ENCODE peak calls at places on chromosomes 2 and 18, in six cellular contexts. One of them, this sample, is unnamed.

GRCh38 chr2:201777043-201777442 is 3.7 kb downstream of the ALS2 start:
- DNase-seq in fibroblast of the aortic adventitia: no peak
- DNase-seq in fibroblast of pulmonary artery: no peak
- DNase-seq in heart left ventricle: no peak
- DNase-seq in prostate gland: no peak
- DNase-seq in fibroblast of villous mesenchyme: peak; percentile 6
- DNase-seq in this sample: no peak

GRCh38 chr2:103289101-103289725 is 527.4 kb downstream of the TMEM182 start:
- DNase-seq in fibroblast of pulmonary artery: no peak
- DNase-seq in heart left ventricle: no peak
- DNase-seq in fibroblast of the aortic adventitia: no peak
- DNase-seq in prostate gland: no peak
- DNase-seq in fibroblast of villous mesenchyme: no peak
- DNase-seq in this sample: no peak

GRCh38 chr2:102137138-102137537 is 5.4 kb upstream of the IL1R1 start:
- DNase-seq in fibroblast of villous mesenchyme: no peak
- DNase-seq in heart left ventricle: no peak
- DNase-seq in fibroblast of the aortic adventitia: no peak
- DNase-seq in fibroblast of pulmonary artery: no peak
- DNase-seq in prostate gland: no peak
- DNase-seq in this sample: no peak

GRCh38 chr2:236949089-236949935 is 136.4 kb upstream of the COPS8 start:
- DNase-seq in fibroblast of villous mesenchyme: no peak
- DNase-seq in prostate gland: no peak
- DNase-seq in heart left ventricle: no peak
- DNase-seq in fibroblast of the aortic adventitia: no peak
- DNase-seq in fibroblast of pulmonary artery: no peak
- DNase-seq in this sample: no peak

GRCh38 chr2:217978536-217979150 is 24.2 kb downstream of the TNS1 start:
- DNase-seq in fibroblast of villous mesenchyme: no peak
- DNase-seq in fibroblast of the aortic adventitia: no peak
- DNase-seq in fibroblast of pulmonary artery: no peak
- DNase-seq in prostate gland: no peak
- DNase-seq in heart left ventricle: no peak
- DNase-seq in this sample: no peak

GRCh38 chr2:144452169-144453038 is 67.5 kb downstream of the ZEB2 start:
- DNase-seq in fibroblast of the aortic adventitia: peak; percentile 65
- DNase-seq in fibroblast of villous mesenchyme: peak; percentile 73
- DNase-seq in prostate gland: no peak
- DNase-seq in heart left ventricle: no peak
- DNase-seq in fibroblast of pulmonary artery: peak; percentile 64
- DNase-seq in this sample: peak; percentile 72

GRCh38 chr2:100924122-100924519 is 78.0 kb upstream of the RPL31 start:
- DNase-seq in heart left ventricle: no peak
- DNase-seq in fibroblast of villous mesenchyme: peak; percentile 24
- DNase-seq in fibroblast of the aortic adventitia: peak; percentile 31
- DNase-seq in prostate gland: no peak
- DNase-seq in fibroblast of pulmonary artery: peak; percentile 42
- DNase-seq in this sample: no peak

GRCh38 chr2:12679550-12680072 is 37.1 kb upstream of the TRIB2 start:
- DNase-seq in fibroblast of the aortic adventitia: no peak
- DNase-seq in fibroblast of villous mesenchyme: no peak
- DNase-seq in fibroblast of pulmonary artery: no peak
- DNase-seq in heart left ventricle: no peak
- DNase-seq in prostate gland: no peak
- DNase-seq in this sample: no peak

GRCh38 chr2:60439219-60439974 is 114.1 kb downstream of the BCL11A start:
- DNase-seq in prostate gland: no peak
- DNase-seq in fibroblast of the aortic adventitia: no peak
- DNase-seq in heart left ventricle: peak; percentile 55
- DNase-seq in fibroblast of pulmonary artery: peak; percentile 10
- DNase-seq in fibroblast of villous mesenchyme: no peak
- DNase-seq in this sample: no peak

GRCh38 chr2:263774-264492 is at the start of gene SH3YL1:
- DNase-seq in fibroblast of villous mesenchyme: peak; percentile 41
- DNase-seq in fibroblast of pulmonary artery: peak; percentile 16
- DNase-seq in fibroblast of the aortic adventitia: peak; percentile 11
- DNase-seq in prostate gland: peak; percentile 88
- DNase-seq in heart left ventricle: peak; percentile 31
- DNase-seq in this sample: no peak

GRCh38 chr18:59041296-59041695 is 98.4 kb upstream of the SEC11C start:
- DNase-seq in prostate gland: no peak
- DNase-seq in fibroblast of pulmonary artery: no peak
- DNase-seq in fibroblast of villous mesenchyme: no peak
- DNase-seq in heart left ventricle: no peak
- DNase-seq in fibroblast of the aortic adventitia: no peak
- DNase-seq in this sample: no peak

GRCh38 chr2:128202791-128203190 is 111.8 kb downstream of the UGGT1 start:
- DNase-seq in fibroblast of pulmonary artery: peak; percentile 30
- DNase-seq in heart left ventricle: no peak
- DNase-seq in fibroblast of villous mesenchyme: no peak
- DNase-seq in fibroblast of the aortic adventitia: peak; percentile 61
- DNase-seq in prostate gland: no peak
- DNase-seq in this sample: no peak

GRCh38 chr2:186641132-186641806 is 51.4 kb downstream of the ITGAV start:
- DNase-seq in fibroblast of pulmonary artery: no peak
- DNase-seq in fibroblast of the aortic adventitia: no peak
- DNase-seq in prostate gland: no peak
- DNase-seq in fibroblast of villous mesenchyme: peak; percentile 4
- DNase-seq in heart left ventricle: no peak
- DNase-seq in this sample: no peak

GRCh38 chr2:20432714-20433113 is 14.2 kb upstream of the RHOB start:
- DNase-seq in fibroblast of villous mesenchyme: no peak
- DNase-seq in prostate gland: no peak
- DNase-seq in fibroblast of the aortic adventitia: no peak
- DNase-seq in fibroblast of pulmonary artery: no peak
- DNase-seq in heart left ventricle: no peak
- DNase-seq in this sample: no peak

GRCh38 chr2:15733867-15734765 is 142.4 kb downstream of the DDX1 start:
- DNase-seq in fibroblast of pulmonary artery: peak; percentile 39
- DNase-seq in fibroblast of villous mesenchyme: peak; percentile 86
- DNase-seq in fibroblast of the aortic adventitia: peak; percentile 53
- DNase-seq in prostate gland: no peak
- DNase-seq in heart left ventricle: no peak
- DNase-seq in this sample: peak; percentile 8

GRCh38 chr2:137183206-137183605 is 417.9 kb downstream of the THSD7B start:
- DNase-seq in prostate gland: no peak
- DNase-seq in fibroblast of villous mesenchyme: no peak
- DNase-seq in fibroblast of the aortic adventitia: no peak
- DNase-seq in fibroblast of pulmonary artery: no peak
- DNase-seq in heart left ventricle: no peak
- DNase-seq in this sample: no peak

GRCh38 chr18:66759017-66759416 is 155.1 kb upstream of the CDH19 start:
- DNase-seq in fibroblast of villous mesenchyme: no peak
- DNase-seq in prostate gland: no peak
- DNase-seq in fibroblast of pulmonary artery: no peak
- DNase-seq in fibroblast of the aortic adventitia: no peak
- DNase-seq in heart left ventricle: no peak
- DNase-seq in this sample: no peak

GRCh38 chr18:26215247-26215970 is 10.8 kb upstream of the TAF4B start:
- DNase-seq in fibroblast of villous mesenchyme: no peak
- DNase-seq in heart left ventricle: no peak
- DNase-seq in fibroblast of pulmonary artery: no peak
- DNase-seq in fibroblast of the aortic adventitia: no peak
- DNase-seq in prostate gland: no peak
- DNase-seq in this sample: no peak

GRCh38 chr2:239393941-239394340 is 6.9 kb downstream of the HDAC4 start:
- DNase-seq in prostate gland: no peak
- DNase-seq in heart left ventricle: no peak
- DNase-seq in fibroblast of pulmonary artery: peak; percentile 31
- DNase-seq in fibroblast of villous mesenchyme: peak; percentile 60
- DNase-seq in fibroblast of the aortic adventitia: peak; percentile 68
- DNase-seq in this sample: no peak

GRCh38 chr2:50720695-50721314 is 311.1 kb downstream of the NRXN1 start:
- DNase-seq in fibroblast of pulmonary artery: no peak
- DNase-seq in fibroblast of the aortic adventitia: no peak
- DNase-seq in prostate gland: no peak
- DNase-seq in fibroblast of villous mesenchyme: no peak
- DNase-seq in heart left ventricle: no peak
- DNase-seq in this sample: no peak

GRCh38 chr2:190121971-190122370 is 59.4 kb upstream of the MSTN start:
- DNase-seq in heart left ventricle: no peak
- DNase-seq in fibroblast of the aortic adventitia: peak; percentile 54
- DNase-seq in prostate gland: no peak
- DNase-seq in fibroblast of pulmonary artery: peak; percentile 40
- DNase-seq in fibroblast of villous mesenchyme: peak; percentile 27
- DNase-seq in this sample: peak; percentile 13
- TF ChIP-seq CTCF in heart left ventricle: peak; percentile 14
- TF ChIP-seq CTCF in fibroblast of the aortic adventitia: peak; percentile 59
- TF ChIP-seq CTCF in prostate gland: no peak
- TF ChIP-seq CTCF in fibroblast of pulmonary artery: peak; percentile 54
- TF ChIP-seq CTCF in fibroblast of villous mesenchyme: peak; percentile 49
- TF ChIP-seq CTCF in this sample: peak; percentile 51

DNA sequence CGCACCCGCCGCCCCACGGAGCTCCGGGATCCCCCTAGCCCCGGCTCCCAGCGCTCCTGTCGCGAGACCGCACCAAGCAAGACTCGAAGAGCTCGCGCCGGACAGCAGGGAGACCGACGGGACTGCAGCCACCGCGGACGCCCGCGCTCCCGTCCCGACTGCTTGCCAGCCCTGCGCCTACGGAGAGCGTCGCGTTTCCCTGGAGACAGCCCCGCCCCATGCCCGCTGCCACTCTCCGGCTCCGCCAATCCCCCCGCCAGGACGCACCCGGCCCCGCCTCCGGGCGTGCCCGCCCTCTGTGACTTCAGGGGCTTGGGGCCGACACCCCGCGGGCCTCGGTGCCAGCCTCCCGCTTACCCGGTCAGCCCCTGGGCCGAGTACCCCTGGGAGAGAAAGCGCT is at the start of gene ANKMY1:
- DNase-seq in fibroblast of pulmonary artery: peak; percentile 75
- DNase-seq in fibroblast of villous mesenchyme: peak; percentile 72
- DNase-seq in heart left ventricle: peak; percentile 70
- DNase-seq in fibroblast of the aortic adventitia: peak; percentile 60
- DNase-seq in prostate gland: peak; percentile 52
- DNase-seq in this sample: peak; percentile 93
- H3K4me3 ChIP-seq in fibroblast of pulmonary artery: peak within 1 kb of the TSS; percentile 53
- H3K4me3 ChIP-seq in fibroblast of villous mesenchyme: peak within 1 kb of the TSS; percentile 57
- H3K4me3 ChIP-seq in heart left ventricle: peak within 1 kb of the TSS; percentile 59
- H3K4me3 ChIP-seq in fibroblast of the aortic adventitia: peak within 1 kb of the TSS; percentile 55
- H3K4me3 ChIP-seq in prostate gland: peak within 1 kb of the TSS; percentile 31
- H3K4me3 ChIP-seq in this sample: peak within 1 kb of the TSS; percentile 44

DNA sequence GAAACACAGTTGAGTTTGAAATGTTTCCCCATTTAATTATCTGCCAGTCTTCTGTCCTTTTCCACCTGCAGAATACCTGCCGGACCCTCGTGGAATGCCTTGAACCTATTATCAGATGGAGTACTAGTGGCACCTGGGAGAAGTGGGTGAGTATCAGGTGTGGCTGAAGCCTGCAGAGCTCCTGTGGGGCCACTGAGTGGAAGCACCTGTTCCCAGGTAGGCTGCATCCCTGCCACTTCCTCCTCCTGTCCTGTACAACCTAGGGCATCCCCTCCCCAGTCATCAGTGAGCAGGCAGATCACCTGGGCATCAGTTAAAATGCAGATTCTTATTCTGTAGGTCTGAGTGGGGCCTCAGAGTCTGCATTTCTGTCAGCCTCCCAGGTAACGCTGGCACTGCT is 80.8 kb upstream of the BZW1 start:
- DNase-seq in fibroblast of pulmonary artery: no peak
- DNase-seq in prostate gland: no peak
- DNase-seq in fibroblast of villous mesenchyme: no peak
- DNase-seq in fibroblast of the aortic adventitia: no peak
- DNase-seq in heart left ventricle: no peak
- DNase-seq in this sample: no peak
- TF ChIP-seq CTCF in fibroblast of pulmonary artery: no peak
- TF ChIP-seq CTCF in prostate gland: no peak
- TF ChIP-seq CTCF in fibroblast of villous mesenchyme: no peak
- TF ChIP-seq CTCF in fibroblast of the aortic adventitia: no peak
- TF ChIP-seq CTCF in heart left ventricle: no peak
- TF ChIP-seq CTCF in this sample: no peak

DNA sequence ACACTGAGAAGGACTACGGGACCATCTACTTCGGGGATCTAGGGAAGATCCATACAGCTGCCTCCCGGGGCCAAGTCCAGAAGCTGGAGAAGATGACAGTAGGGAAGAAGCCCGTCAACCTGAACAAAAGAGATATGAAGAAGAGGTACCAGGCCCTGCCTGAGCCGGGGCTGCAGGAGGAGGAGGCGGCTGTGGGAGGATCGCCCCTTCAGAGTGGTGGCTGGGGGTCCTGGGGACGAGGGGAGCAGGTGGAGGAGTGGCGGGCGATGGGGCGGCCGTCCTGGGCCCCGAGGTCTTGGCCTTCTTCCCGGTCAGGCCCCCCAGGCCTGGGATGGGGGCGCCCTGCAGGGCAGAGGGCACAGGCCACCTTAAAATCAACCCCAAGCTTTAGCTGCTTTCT is 524 bp downstream of the ANKRD30B start:
- DNase-seq in fibroblast of pulmonary artery: no peak
- DNase-seq in fibroblast of the aortic adventitia: no peak
- DNase-seq in prostate gland: no peak
- DNase-seq in fibroblast of villous mesenchyme: no peak
- DNase-seq in heart left ventricle: no peak
- DNase-seq in this sample: no peak
- H3K4me3 ChIP-seq in fibroblast of pulmonary artery: no peak overlapping the region
- H3K4me3 ChIP-seq in fibroblast of the aortic adventitia: no peak overlapping the region
- H3K4me3 ChIP-seq in prostate gland: no peak overlapping the region
- H3K4me3 ChIP-seq in fibroblast of villous mesenchyme: no peak overlapping the region
- H3K4me3 ChIP-seq in heart left ventricle: no peak overlapping the region
- H3K4me3 ChIP-seq in this sample: no peak overlapping the region

GRCh38 chr2:65636024-65636423 is 203.6 kb upstream of the SPRED2 start:
- DNase-seq in heart left ventricle: no peak
- DNase-seq in fibroblast of the aortic adventitia: no peak
- DNase-seq in fibroblast of villous mesenchyme: no peak
- DNase-seq in prostate gland: no peak
- DNase-seq in fibroblast of pulmonary artery: no peak
- DNase-seq in this sample: no peak

GRCh38 chr2:65637061-65637460 is 204.7 kb upstream of the SPRED2 start:
- DNase-seq in fibroblast of the aortic adventitia: no peak
- DNase-seq in fibroblast of pulmonary artery: no peak
- DNase-seq in heart left ventricle: no peak
- DNase-seq in prostate gland: no peak
- DNase-seq in fibroblast of villous mesenchyme: peak; percentile 53
- DNase-seq in this sample: no peak

GRCh38 chr2:65639156-65639876 is 206.9 kb upstream of the SPRED2 start:
- DNase-seq in prostate gland: no peak
- DNase-seq in fibroblast of the aortic adventitia: peak; percentile 65
- DNase-seq in fibroblast of villous mesenchyme: peak; percentile 55
- DNase-seq in heart left ventricle: no peak
- DNase-seq in fibroblast of pulmonary artery: peak; percentile 69
- DNase-seq in this sample: no peak

GRCh38 chr2:65640793-65641103 is 208.3 kb upstream of the SPRED2 start:
- DNase-seq in prostate gland: no peak
- DNase-seq in fibroblast of villous mesenchyme: no peak
- DNase-seq in fibroblast of pulmonary artery: no peak
- DNase-seq in fibroblast of the aortic adventitia: no peak
- DNase-seq in heart left ventricle: no peak
- DNase-seq in this sample: no peak

GRCh38 chr2:65638438-65638837 is 206.0 kb upstream of the SPRED2 start:
- DNase-seq in fibroblast of pulmonary artery: no peak
- DNase-seq in heart left ventricle: no peak
- DNase-seq in fibroblast of the aortic adventitia: no peak
- DNase-seq in fibroblast of villous mesenchyme: no peak
- DNase-seq in prostate gland: no peak
- DNase-seq in this sample: no peak
- TF ChIP-seq CTCF in fibroblast of pulmonary artery: peak; percentile 5
- TF ChIP-seq CTCF in heart left ventricle: no peak
- TF ChIP-seq CTCF in fibroblast of the aortic adventitia: no peak
- TF ChIP-seq CTCF in fibroblast of villous mesenchyme: peak; percentile 10
- TF ChIP-seq CTCF in prostate gland: no peak
- TF ChIP-seq CTCF in this sample: no peak

This sample was measured in foreskin fibroblast.